ENCODE peak calls at places on chromosomes 4 and X, in eight cellular contexts. One of them, this sample, is unnamed.

GRCh38 chr4:22062676-22063075 is 114.1 kb upstream of the KCNIP4 start:
- DNase-seq in endothelial cell of umbilical vein: no peak
- DNase-seq in body of pancreas: no peak
- DNase-seq in aorta: no peak
- DNase-seq in psoas muscle: no peak
- DNase-seq in H1: no peak
- DNase-seq in spleen: no peak
- DNase-seq in stomach: no peak
- DNase-seq in this sample: no peak

GRCh38 chr4:54146139-54146538 is 46.2 kb downstream of the GSX2 start:
- DNase-seq in endothelial cell of umbilical vein: no peak
- DNase-seq in aorta: no peak
- DNase-seq in stomach: no peak
- DNase-seq in psoas muscle: no peak
- DNase-seq in H1: no peak
- DNase-seq in spleen: no peak
- DNase-seq in body of pancreas: no peak
- DNase-seq in this sample: no peak

GRCh38 chr4:10371869-10372471 is 85.3 kb downstream of the ZNF518B start:
- DNase-seq in stomach: no peak
- DNase-seq in spleen: peak; percentile 80
- DNase-seq in body of pancreas: no peak
- DNase-seq in H1: peak; percentile 47
- DNase-seq in endothelial cell of umbilical vein: no peak
- DNase-seq in psoas muscle: no peak
- DNase-seq in aorta: no peak
- DNase-seq in this sample: no peak

GRCh38 chrX:37509349-37509748 is 62.1 kb upstream of the LANCL3 start:
- DNase-seq in stomach: no peak
- DNase-seq in aorta: no peak
- DNase-seq in psoas muscle: no peak
- DNase-seq in spleen: no peak
- DNase-seq in H1: no peak
- DNase-seq in endothelial cell of umbilical vein: peak; percentile 1
- DNase-seq in body of pancreas: no peak
- DNase-seq in this sample: no peak

GRCh38 chr4:165631912-165632311 is 241.1 kb upstream of the TLL1 start:
- DNase-seq in psoas muscle: no peak
- DNase-seq in aorta: no peak
- DNase-seq in endothelial cell of umbilical vein: no peak
- DNase-seq in spleen: no peak
- DNase-seq in stomach: no peak
- DNase-seq in body of pancreas: no peak
- DNase-seq in H1: no peak
- DNase-seq in this sample: no peak

GRCh38 chrX:56765816-56766553 is 36.9 kb downstream of the NBDY start:
- DNase-seq in spleen: peak; percentile 54
- DNase-seq in endothelial cell of umbilical vein: no peak
- DNase-seq in aorta: no peak
- DNase-seq in H1: no peak
- DNase-seq in psoas muscle: no peak
- DNase-seq in stomach: peak; percentile 17
- DNase-seq in body of pancreas: no peak
- DNase-seq in this sample: no peak

GRCh38 chrX:82627568-82627967 is 880.5 kb upstream of the POU3F4 start:
- DNase-seq in psoas muscle: no peak
- DNase-seq in endothelial cell of umbilical vein: no peak
- DNase-seq in spleen: no peak
- DNase-seq in body of pancreas: no peak
- DNase-seq in stomach: no peak
- DNase-seq in H1: no peak
- DNase-seq in aorta: no peak
- DNase-seq in this sample: no peak

GRCh38 chrX:46446727-46447378 is 98.4 kb downstream of the ZNF674 start:
- DNase-seq in spleen: peak; percentile 94
- DNase-seq in endothelial cell of umbilical vein: peak; percentile 75
- DNase-seq in H1: peak; percentile 84
- DNase-seq in stomach: peak; percentile 80
- DNase-seq in body of pancreas: peak; percentile 87
- DNase-seq in aorta: peak; percentile 95
- DNase-seq in psoas muscle: peak; percentile 89
- DNase-seq in this sample: peak; percentile 81

GRCh38 chr4:150080335-150080734 is 2.1 kb downstream of the DCLK2 start:
- DNase-seq in H1: no peak
- DNase-seq in body of pancreas: no peak
- DNase-seq in endothelial cell of umbilical vein: no peak
- DNase-seq in aorta: no peak
- DNase-seq in psoas muscle: no peak
- DNase-seq in spleen: no peak
- DNase-seq in stomach: no peak
- DNase-seq in this sample: no peak

GRCh38 chr4:140056015-140056414 is 98.0 kb downstream of the MAML3 start:
- DNase-seq in stomach: no peak
- DNase-seq in aorta: no peak
- DNase-seq in H1: no peak
- DNase-seq in endothelial cell of umbilical vein: no peak
- DNase-seq in body of pancreas: no peak
- DNase-seq in spleen: no peak
- DNase-seq in psoas muscle: no peak
- DNase-seq in this sample: no peak

GRCh38 chr4:85968945-85969830 is 390.7 kb downstream of the MAPK10 start:
- DNase-seq in spleen: no peak
- DNase-seq in stomach: no peak
- DNase-seq in endothelial cell of umbilical vein: peak; percentile 82
- DNase-seq in H1: no peak
- DNase-seq in psoas muscle: no peak
- DNase-seq in aorta: no peak
- DNase-seq in body of pancreas: no peak
- DNase-seq in this sample: no peak

GRCh38 chr4:39834269-39834668 is 136.3 kb downstream of the UBE2K start:
- DNase-seq in body of pancreas: no peak
- DNase-seq in psoas muscle: no peak
- DNase-seq in aorta: no peak
- DNase-seq in stomach: no peak
- DNase-seq in endothelial cell of umbilical vein: no peak
- DNase-seq in spleen: no peak
- DNase-seq in H1: no peak
- DNase-seq in this sample: no peak

GRCh38 chr4:87527446-87528240 is 1.5 kb downstream of the SPARCL1 start:
- DNase-seq in aorta: no peak
- DNase-seq in body of pancreas: no peak
- DNase-seq in psoas muscle: no peak
- DNase-seq in stomach: no peak
- DNase-seq in endothelial cell of umbilical vein: no peak
- DNase-seq in H1: no peak
- DNase-seq in spleen: no peak
- DNase-seq in this sample: no peak

GRCh38 chr4:140004580-140005314 is 149.2 kb downstream of the MAML3 start:
- DNase-seq in stomach: peak; percentile 49
- DNase-seq in endothelial cell of umbilical vein: peak; percentile 74
- DNase-seq in aorta: peak; percentile 83
- DNase-seq in spleen: no peak
- DNase-seq in body of pancreas: peak; percentile 65
- DNase-seq in psoas muscle: peak; percentile 59
- DNase-seq in H1: peak; percentile 67
- DNase-seq in this sample: peak; percentile 47

GRCh38 chrX:153411255-153411987 is at the start of gene ZFP92:
- DNase-seq in psoas muscle: peak; percentile 49
- DNase-seq in endothelial cell of umbilical vein: peak; percentile 1
- DNase-seq in spleen: peak; percentile 81
- DNase-seq in aorta: peak; percentile 80
- DNase-seq in body of pancreas: no peak
- DNase-seq in stomach: peak; percentile 28
- DNase-seq in H1: peak; percentile 48
- DNase-seq in this sample: peak; percentile 92

GRCh38 chrX:108732630-108733321 is 3.6 kb downstream of the IRS4 start:
- DNase-seq in psoas muscle: no peak
- DNase-seq in stomach: no peak
- DNase-seq in H1: peak; percentile 48
- DNase-seq in body of pancreas: no peak
- DNase-seq in spleen: no peak
- DNase-seq in aorta: no peak
- DNase-seq in endothelial cell of umbilical vein: no peak
- DNase-seq in this sample: no peak

GRCh38 chr4:187309456-187309855 is 585.8 kb upstream of the FAT1 start:
- DNase-seq in psoas muscle: no peak
- DNase-seq in endothelial cell of umbilical vein: no peak
- DNase-seq in aorta: no peak
- DNase-seq in stomach: no peak
- DNase-seq in spleen: no peak
- DNase-seq in body of pancreas: no peak
- DNase-seq in H1: no peak
- DNase-seq in this sample: no peak

GRCh38 chr4:60605651-60606354 is 594.3 kb upstream of the ADGRL3 start:
- DNase-seq in spleen: no peak
- DNase-seq in aorta: no peak
- DNase-seq in body of pancreas: no peak
- DNase-seq in H1: no peak
- DNase-seq in psoas muscle: no peak
- DNase-seq in stomach: no peak
- DNase-seq in endothelial cell of umbilical vein: no peak
- DNase-seq in this sample: no peak

GRCh38 chrX:9635368-9635767 is 130.3 kb downstream of the GPR143 start:
- DNase-seq in body of pancreas: no peak
- DNase-seq in spleen: no peak
- DNase-seq in aorta: no peak
- DNase-seq in stomach: no peak
- DNase-seq in H1: no peak
- DNase-seq in endothelial cell of umbilical vein: no peak
- DNase-seq in psoas muscle: no peak
- DNase-seq in this sample: no peak

GRCh38 chr4:57102050-57102564 is 8.1 kb downstream of the IGFBP7 start:
- DNase-seq in aorta: no peak
- DNase-seq in psoas muscle: peak; percentile 31
- DNase-seq in body of pancreas: peak; percentile 42
- DNase-seq in endothelial cell of umbilical vein: peak; percentile 94
- DNase-seq in stomach: no peak
- DNase-seq in spleen: no peak
- DNase-seq in H1: no peak
- DNase-seq in this sample: no peak

GRCh38 chrX:11273544-11273943 is 19.7 kb upstream of the AMELX start:
- DNase-seq in stomach: no peak
- DNase-seq in spleen: no peak
- DNase-seq in body of pancreas: no peak
- DNase-seq in aorta: no peak
- DNase-seq in psoas muscle: no peak
- DNase-seq in endothelial cell of umbilical vein: no peak
- DNase-seq in H1: no peak
- DNase-seq in this sample: no peak

GRCh38 chr4:45317276-45317675 is 590.9 kb upstream of the GNPDA2 start:
- DNase-seq in aorta: no peak
- DNase-seq in body of pancreas: no peak
- DNase-seq in H1: no peak
- DNase-seq in spleen: no peak
- DNase-seq in endothelial cell of umbilical vein: no peak
- DNase-seq in stomach: no peak
- DNase-seq in psoas muscle: no peak
- DNase-seq in this sample: no peak

GRCh38 chr4:15354790-15355418 is 72.9 kb upstream of the C1QTNF7 start:
- DNase-seq in psoas muscle: peak; percentile 16
- DNase-seq in H1: no peak
- DNase-seq in aorta: no peak
- DNase-seq in spleen: no peak
- DNase-seq in stomach: no peak
- DNase-seq in endothelial cell of umbilical vein: no peak
- DNase-seq in body of pancreas: no peak
- DNase-seq in this sample: no peak

GRCh38 chr4:8272472-8273428 is 3.2 kb downstream of the HTRA3 start:
- DNase-seq in stomach: no peak
- DNase-seq in endothelial cell of umbilical vein: peak; percentile 49
- DNase-seq in aorta: no peak
- DNase-seq in H1: no peak
- DNase-seq in psoas muscle: no peak
- DNase-seq in body of pancreas: no peak
- DNase-seq in spleen: peak; percentile 84
- DNase-seq in this sample: peak; percentile 69
- H3K4me1 ChIP-seq in stomach: peaks cover 58% of the 10 kb centered on the region
- H3K4me1 ChIP-seq in endothelial cell of umbilical vein: peaks cover 12% of the 10 kb centered on the region
- H3K4me1 ChIP-seq in aorta: no peaks in the 10 kb centered on the region
- H3K4me1 ChIP-seq in H1: no peaks in the 10 kb centered on the region
- H3K4me1 ChIP-seq in psoas muscle: peaks cover 51% of the 10 kb centered on the region
- H3K4me1 ChIP-seq in body of pancreas: peaks cover 6% of the 10 kb centered on the region
- H3K4me1 ChIP-seq in spleen: peaks cover 19% of the 10 kb centered on the region
- H3K4me1 ChIP-seq in this sample: peaks cover 42% of the 10 kb centered on the region

GRCh38 chrX:53320543-53321215 is 39.3 kb upstream of the IQSEC2 start:
- DNase-seq in body of pancreas: peak; percentile 31
- DNase-seq in endothelial cell of umbilical vein: no peak
- DNase-seq in stomach: peak; percentile 36
- DNase-seq in psoas muscle: peak; percentile 23
- DNase-seq in aorta: peak; percentile 79
- DNase-seq in H1: no peak
- DNase-seq in spleen: peak; percentile 83
- DNase-seq in this sample: peak; percentile 86
- H3K4me3 ChIP-seq in body of pancreas: peak overlapping the region; percentile 58
- H3K4me3 ChIP-seq in endothelial cell of umbilical vein: peak overlapping the region; percentile 5
- H3K4me3 ChIP-seq in stomach: peak overlapping the region; percentile 68
- H3K4me3 ChIP-seq in psoas muscle: peak overlapping the region; percentile 68
- H3K4me3 ChIP-seq in aorta: peak overlapping the region; percentile 71
- H3K4me3 ChIP-seq in H1: peak overlapping the region; percentile 69
- H3K4me3 ChIP-seq in spleen: peak overlapping the region; percentile 72
- H3K4me3 ChIP-seq in this sample: peak overlapping the region; percentile 25

GRCh38 chr4:13534344-13535063 is 9.8 kb downstream of the NKX3-2 start:
- DNase-seq in spleen: peak; percentile 59
- DNase-seq in aorta: no peak
- DNase-seq in stomach: no peak
- DNase-seq in endothelial cell of umbilical vein: no peak
- DNase-seq in psoas muscle: no peak
- DNase-seq in body of pancreas: no peak
- DNase-seq in H1: peak; percentile 62
- DNase-seq in this sample: no peak
- H3K4me1 ChIP-seq in spleen: no peaks in the 10 kb centered on the region
- H3K4me1 ChIP-seq in aorta: no peaks in the 10 kb centered on the region
- H3K4me1 ChIP-seq in stomach: peaks cover 1% of the 10 kb centered on the region
- H3K4me1 ChIP-seq in endothelial cell of umbilical vein: no peaks in the 10 kb centered on the region
- H3K4me1 ChIP-seq in psoas muscle: no peaks in the 10 kb centered on the region
- H3K4me1 ChIP-seq in body of pancreas: peaks cover 7% of the 10 kb centered on the region
- H3K4me1 ChIP-seq in H1: peaks cover 16% of the 10 kb centered on the region
- H3K4me1 ChIP-seq in this sample: no peaks in the 10 kb centered on the region

DNA sequence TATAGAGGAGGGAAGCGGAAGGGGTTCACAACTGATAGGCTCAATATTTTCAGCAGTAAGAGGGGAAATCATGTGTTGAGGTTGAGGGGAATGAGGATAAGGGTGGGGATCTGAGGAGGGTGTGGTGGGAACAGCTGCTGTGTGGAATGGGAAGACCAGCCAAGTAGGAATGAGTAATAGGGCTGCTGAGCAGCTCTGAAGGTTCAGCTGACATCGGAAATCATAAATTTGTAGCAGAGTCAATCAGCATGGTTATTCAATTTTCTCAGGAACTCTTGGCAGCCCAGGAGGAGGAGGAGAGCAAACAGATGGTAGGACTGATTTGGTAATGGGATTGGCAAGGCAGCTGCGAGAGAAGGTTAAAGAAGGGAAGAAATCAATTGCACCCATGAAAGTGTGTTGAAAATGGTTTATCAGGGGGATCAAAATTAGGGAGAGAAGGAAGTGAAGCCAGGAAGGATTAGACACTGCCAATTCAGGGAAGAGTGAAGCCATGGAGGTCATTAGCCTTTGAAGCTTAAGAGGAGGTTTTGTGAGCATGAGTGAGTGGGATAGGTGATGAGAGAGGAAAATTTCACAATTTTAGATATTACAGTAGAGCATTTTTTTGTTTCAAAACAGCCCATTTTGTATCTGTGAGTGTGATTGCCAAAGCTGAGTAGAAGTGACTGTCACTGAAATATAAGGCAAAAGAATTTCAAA is 82.6 kb downstream of the PCDH7 start:
- DNase-seq in psoas muscle: no peak
- DNase-seq in stomach: no peak
- DNase-seq in aorta: no peak
- DNase-seq in body of pancreas: no peak
- DNase-seq in endothelial cell of umbilical vein: peak; percentile 75
- DNase-seq in H1: no peak
- DNase-seq in spleen: no peak
- DNase-seq in this sample: no peak
- H3K4me3 ChIP-seq in psoas muscle: no peak overlapping the region
- H3K4me3 ChIP-seq in stomach: no peak overlapping the region
- H3K4me3 ChIP-seq in aorta: no peak overlapping the region
- H3K4me3 ChIP-seq in body of pancreas: no peak overlapping the region
- H3K4me3 ChIP-seq in endothelial cell of umbilical vein: no peak overlapping the region
- H3K4me3 ChIP-seq in H1: no peak overlapping the region
- H3K4me3 ChIP-seq in spleen: no peak overlapping the region
- H3K4me3 ChIP-seq in this sample: no peak overlapping the region

This sample was measured in upper lobe of left lung.